ENCODE peak calls at places on chromosome 11, in five cellular contexts. S, X, F, N and M are unnamed samples.
A peak's percentile ranks its signal among the peaks of the same experiment; 100 is the strongest.

GRCh38 chr11:45021692-45022130 is 71.0 kb upstream of the TP53I11 start:
- DNase-seq in S (no peak), X (no peak), F (no peak), N (no peak), M (no peak)

GRCh38 chr11:86447763-86448480 is 73.2 kb downstream of the CCDC81 start:
- DNase-seq in S (no peak), X (peak; percentile 54), F (no peak), N (no peak), M (no peak)

GRCh38 chr11:17734986-17735822 is 623 bp downstream of the KCNC1 start:
- DNase-seq in S (peak; percentile 23), X (peak; percentile 46), F (peak; percentile 75), N (peak; percentile 68), M (no peak)

GRCh38 chr11:762421-763072 is 14.7 kb downstream of the GATD1 start:
- DNase-seq in S (no peak), X (peak; percentile 46), F (peak; percentile 73), N (peak; percentile 96), M (no peak)

GRCh38 chr11:59551651-59552521 is 40.5 kb downstream of the OR4D9 start:
- DNase-seq in S (peak; percentile 45), X (peak; percentile 22), F (peak; percentile 76), N (peak; percentile 84), M (no peak)

GRCh38 chr11:8341966-8342365 is 78.3 kb upstream of the LMO1 start:
- DNase-seq in S (no peak), X (no peak), F (no peak), N (no peak), M (no peak)

GRCh38 chr11:45671246-45672171 is 6.1 kb upstream of the CHST1 start:
- DNase-seq in S (no peak), X (no peak), F (peak; percentile 34), N (no peak), M (no peak)

GRCh38 chr11:1747753-1748466 is 2.5 kb downstream of the IFITM10 start:
- DNase-seq in S (no peak), X (no peak), F (no peak), N (no peak), M (no peak)

GRCh38 chr11:19094859-19095258 is 22.1 kb upstream of the ZDHHC13 start:
- DNase-seq in S (no peak), X (no peak), F (no peak), N (no peak), M (no peak)

GRCh38 chr11:60170566-60170965 is 12.3 kb downstream of the MS4A6A start:
- DNase-seq in S (no peak), X (no peak), F (peak; percentile 51), N (no peak), M (no peak)

GRCh38 chr11:61195016-61195695 is 8.2 kb upstream of the PGA3 start:
- DNase-seq in S (no peak), X (no peak), F (no peak), N (no peak), M (no peak)

GRCh38 chr11:130523609-130524008 is 75.2 kb downstream of the ADAMTS15 start:
- DNase-seq in S (no peak), X (no peak), F (no peak), N (peak; percentile 87), M (no peak)

GRCh38 chr11:114059278-114059983 is at the start of gene ZBTB16:
- DNase-seq in S (peak; percentile 74), X (peak; percentile 86), F (peak; percentile 88), N (no peak), M (no peak)

GRCh38 chr11:765025-765801 is 12.1 kb downstream of the GATD1 start:
- DNase-seq in S (no peak), X (peak; percentile 77), F (peak; percentile 85), N (peak; percentile 52), M (no peak)

GRCh38 chr11:72807021-72807693 is 7.1 kb upstream of the ATG16L2 start:
- DNase-seq in S (no peak), X (no peak), F (peak; percentile 64), N (no peak), M (no peak)

GRCh38 chr11:128039140-128040021 is 548.0 kb downstream of the ETS1 start:
- DNase-seq in S (no peak), X (peak; percentile 97), F (peak; percentile 10), N (peak; percentile 86), M (no peak)

GRCh38 chr11:80103149-80103859 is 662.5 kb upstream of the TENM4 start:
- DNase-seq in S (no peak), X (no peak), F (peak; percentile 75), N (peak; percentile 95), M (no peak)

GRCh38 chr11:87037450-87038234 is at the start of gene TMEM135:
- DNase-seq in S (peak; percentile 98), X (peak; percentile 98), F (peak; percentile 99), N (peak; percentile 94), M (peak; percentile 46)

GRCh38 chr11:78414321-78415051 is 3.1 kb downstream of the GAB2 start:
- DNase-seq in S (no peak), X (peak; percentile 46), F (peak; percentile 62), N (peak; percentile 29), M (no peak)

GRCh38 chr11:5938603-5938965 is 3.5 kb upstream of the OR56A3 start:
- DNase-seq in S (peak; percentile 58), X (no peak), F (peak; percentile 94), N (no peak), M (no peak)

GRCh38 chr11:80816454-80816847 is 1375.6 kb upstream of the TENM4 start:
- DNase-seq in S (no peak), X (no peak), F (no peak), N (no peak), M (no peak)

GRCh38 chr11:132177106-132177505 is 806.7 kb downstream of the NTM start:
- DNase-seq in S (no peak), X (peak; percentile 22), F (peak; percentile 36), N (peak; percentile 30), M (no peak)

GRCh38 chr11:20363149-20363499 is 390 bp upstream of the HTATIP2 start:
- DNase-seq in S (no peak), X (no peak), F (peak; percentile 58), N (no peak), M (no peak)

GRCh38 chr11:8250981-8251620 is 12.6 kb downstream of the LMO1 start:
- DNase-seq in S (no peak), X (no peak), F (no peak), N (no peak), M (no peak)

GRCh38 chr11:106827687-106828086 is 190.6 kb downstream of the GUCY1A2 start:
- DNase-seq in S (no peak), X (no peak), F (peak; percentile 26), N (no peak), M (no peak)

GRCh38 chr11:66292543-66293332 is 1.0 kb downstream of the TMEM151A start:
- DNase-seq in S (no peak), X (no peak), F (peak; percentile 52), N (no peak), M (no peak)

GRCh38 chr11:47276923-47277322 is 7.0 kb downstream of the MADD start:
- DNase-seq in S (no peak), X (no peak), F (no peak), N (no peak), M (no peak)

GRCh38 chr11:62428871-62429601 is 10.2 kb downstream of the SCGB1A1 start:
- DNase-seq in S (no peak), X (peak; percentile 40), F (no peak), N (no peak), M (no peak)